ENCODE peak calls at places on chromosomes 12 and 14, in seven cellular contexts. O, N, K, A, D, U and G are unnamed samples. For H3K4me1 and H3K27me3, the result is how much of the 10 kb centered on the place peaks cover.

GRCh38 chr12:124430491-124430890 is 135.6 kb downstream of the RFLNA start:
- DNase-seq in O (no peak), N (no peak), K (no peak), A (no peak), D (no peak), U (no peak), G (no peak)

GRCh38 chr12:56590237-56590830 is 39.8 kb downstream of the BAZ2A start:
- DNase-seq in O (no peak), N (no peak), K (no peak), A (peak), D (no peak), U (no peak), G (no peak)

GRCh38 chr12:124680863-124681778 is 113.7 kb upstream of the NCOR2 start:
- DNase-seq in O (peak), N (no peak), K (peak), A (no peak), D (no peak), U (peak), G (no peak)

GRCh38 chr12:22598763-22599161 is 26.2 kb upstream of the ETNK1 start:
- DNase-seq in O (no peak), N (no peak), K (no peak), A (no peak), D (no peak), U (no peak), G (no peak)

GRCh38 chr12:30533518-30533917 is 162.2 kb downstream of the IPO8 start:
- DNase-seq in O (no peak), N (no peak), K (no peak), A (no peak), D (no peak), U (no peak), G (no peak)

GRCh38 chr14:69493791-69494190 is 9.3 kb downstream of the PLEKHD1 start:
- DNase-seq in O (no peak), N (no peak), K (no peak), A (no peak), D (no peak), U (no peak), G (no peak)

GRCh38 chr14:104277416-104278213 is 139.2 kb downstream of the KIF26A start:
- DNase-seq in O (no peak), N (peak), K (no peak), A (no peak), D (no peak), U (peak), G (no peak)

GRCh38 chr12:66708704-66709443 is 30.0 kb upstream of the GRIP1 start:
- DNase-seq in O (no peak), N (no peak), K (no peak), A (peak), D (no peak), U (no peak), G (no peak)

GRCh38 chr12:11661491-11662085 is 12.1 kb downstream of the ETV6 start:
- DNase-seq in O (no peak), N (no peak), K (no peak), A (no peak), D (no peak), U (no peak), G (no peak)

GRCh38 chr14:70793637-70794036 is 15.7 kb downstream of the MAP3K9 start:
- DNase-seq in O (no peak), N (no peak), K (no peak), A (no peak), D (no peak), U (no peak), G (no peak)

GRCh38 chr14:94031880-94032279 is 5.7 kb downstream of the OTUB2 start:
- DNase-seq in O (no peak), N (no peak), K (no peak), A (no peak), D (no peak), U (no peak), G (no peak)

GRCh38 chr12:122368361-122369073 is 54.0 kb downstream of the CLIP1 start:
- DNase-seq in O (no peak), N (no peak), K (no peak), A (peak), D (no peak), U (no peak), G (no peak)

GRCh38 chr12:122362758-122363157 is 59.7 kb downstream of the CLIP1 start:
- DNase-seq in O (no peak), N (no peak), K (no peak), A (no peak), D (no peak), U (no peak), G (no peak)

GRCh38 chr12:122371475-122372045 is 50.9 kb downstream of the CLIP1 start:
- DNase-seq in O (no peak), N (no peak), K (no peak), A (no peak), D (no peak), U (no peak), G (no peak)

GRCh38 chr12:122363782-122364181 is 58.7 kb downstream of the CLIP1 start:
- DNase-seq in O (peak), N (no peak), K (no peak), A (no peak), D (no peak), U (no peak), G (no peak)

DNA sequence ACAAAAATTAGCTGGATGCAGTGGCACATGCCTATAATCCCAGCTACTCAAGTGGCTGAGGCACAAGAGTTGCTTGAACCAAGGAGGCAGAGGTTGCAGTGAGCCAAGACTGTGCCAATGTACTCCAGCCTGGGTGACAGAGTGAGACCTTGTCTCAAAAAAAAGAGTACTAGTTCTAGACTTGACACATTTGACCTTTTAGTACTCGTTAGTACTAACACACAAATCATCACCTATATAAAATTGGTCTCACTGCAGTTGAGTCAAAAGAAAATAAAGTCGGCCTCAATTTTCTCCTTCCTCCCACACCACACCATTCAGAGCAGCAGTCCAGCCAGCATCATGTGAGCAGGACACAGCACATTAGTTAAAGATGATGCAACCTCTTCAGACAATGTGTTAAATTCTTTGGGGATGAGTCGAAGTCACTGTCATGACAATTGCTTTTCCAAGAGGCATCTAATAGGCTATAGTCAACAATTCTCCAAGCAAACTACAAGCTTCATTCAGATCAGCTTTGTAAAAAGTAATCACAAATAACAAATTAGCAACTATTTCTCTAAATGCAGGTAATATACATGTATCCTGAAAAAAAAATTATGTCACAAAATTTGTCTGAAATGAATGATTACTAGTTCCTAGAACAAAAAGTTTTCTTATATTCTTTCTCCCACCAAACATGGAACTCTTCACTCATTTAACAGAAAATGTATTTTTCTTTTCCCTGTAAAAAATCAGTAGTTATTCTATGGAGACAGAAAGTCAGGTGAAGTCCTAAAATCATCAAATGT is 55.6 kb downstream of the CLIP1 start:
- DNase-seq in O (peak), N (no peak), K (no peak), A (peak), D (no peak), U (no peak), G (no peak)
- H3K4me1 ChIP-seq in O (under half), N (under half), K (under half), A (under half), D (under half), U (under half), G (under half)

GRCh38 chr14:97388408-97388807 is 591.2 kb downstream of the VRK1 start:
- DNase-seq in O (no peak), N (no peak), K (no peak), A (no peak), D (no peak), U (no peak), G (no peak)
- H3K27me3 ChIP-seq in O (under half), N (under half), K (under half), A (under half), D (under half), U (under half), G (under half)

DNA sequence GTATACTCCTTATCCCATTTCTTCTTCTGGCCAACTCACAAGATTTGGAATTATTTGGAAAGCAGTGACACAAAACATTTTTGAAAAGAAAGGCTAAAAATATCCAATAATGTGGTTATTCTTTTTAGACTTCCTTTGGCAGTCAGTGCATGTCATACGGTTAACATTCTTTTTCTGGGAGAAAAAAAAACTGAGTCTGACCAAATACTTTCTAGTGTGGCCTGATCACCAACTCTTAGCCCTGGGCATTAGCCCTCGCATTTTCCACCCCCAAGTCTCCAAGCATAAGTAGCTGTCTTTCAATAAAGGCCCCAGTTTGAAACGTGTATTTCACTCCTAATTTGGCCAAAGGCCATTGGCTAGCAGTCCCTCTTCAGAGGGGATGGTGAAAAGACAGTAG is 5.9 kb downstream of the RASSF3 start:
- DNase-seq in O (no peak), N (no peak), K (no peak), A (no peak), D (no peak), U (no peak), G (no peak)
- H3K4me1 ChIP-seq in O (under half), N (under half), K (half or more), A (under half), D (half or more), U (under half), G (under half)

DNA sequence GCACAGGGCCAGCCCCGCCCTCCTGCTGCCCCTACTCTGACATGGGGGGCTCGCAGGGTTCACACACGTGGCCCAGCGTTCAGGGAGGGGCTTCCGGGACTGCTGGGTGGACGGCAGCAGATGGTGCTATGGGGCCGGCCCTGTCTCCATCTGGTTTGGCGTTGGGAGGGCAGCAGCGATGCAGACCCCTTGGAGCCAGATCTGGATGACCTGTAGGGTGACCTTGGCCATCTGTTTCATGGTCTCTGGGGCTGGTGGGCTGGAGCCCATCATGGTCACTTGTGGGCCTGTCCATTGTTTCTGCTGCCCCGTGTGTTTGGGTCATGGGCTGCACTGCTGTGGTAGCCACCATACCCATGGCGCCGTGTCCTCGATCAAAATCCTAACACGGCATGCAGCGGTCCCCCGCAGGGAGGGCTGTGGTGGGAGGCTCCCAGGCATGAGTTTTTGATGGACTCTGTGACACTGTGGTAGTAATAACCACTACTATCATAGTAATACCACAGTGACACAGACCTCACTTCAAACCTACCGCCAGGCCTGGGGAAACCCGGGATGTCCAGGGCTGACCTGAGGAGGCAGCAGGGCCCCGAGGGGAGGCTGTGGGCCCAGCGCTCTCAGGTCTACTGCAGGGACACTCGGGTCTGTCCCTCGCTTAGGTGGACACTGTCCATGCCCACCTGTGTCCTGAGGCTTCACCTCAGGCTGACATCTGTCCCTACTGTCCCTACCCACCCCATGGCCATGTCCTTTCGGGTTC is 359.4 kb downstream of the TMEM121 start:
- DNase-seq in O (peak), N (no peak), K (no peak), A (no peak), D (no peak), U (peak), G (no peak)
- H3K27me3 ChIP-seq in O (under half), N (under half), K (under half), A (under half), D (under half), U (under half), G (under half)

GRCh38 chr12:108820700-108821406 is 36.5 kb downstream of the SSH1 start:
- DNase-seq in O (no peak), N (no peak), K (no peak), A (no peak), D (no peak), U (no peak), G (no peak)
- H3K4me1 ChIP-seq in O (under half), N (under half), K (under half), A (under half), D (under half), U (under half), G (under half)

DNA sequence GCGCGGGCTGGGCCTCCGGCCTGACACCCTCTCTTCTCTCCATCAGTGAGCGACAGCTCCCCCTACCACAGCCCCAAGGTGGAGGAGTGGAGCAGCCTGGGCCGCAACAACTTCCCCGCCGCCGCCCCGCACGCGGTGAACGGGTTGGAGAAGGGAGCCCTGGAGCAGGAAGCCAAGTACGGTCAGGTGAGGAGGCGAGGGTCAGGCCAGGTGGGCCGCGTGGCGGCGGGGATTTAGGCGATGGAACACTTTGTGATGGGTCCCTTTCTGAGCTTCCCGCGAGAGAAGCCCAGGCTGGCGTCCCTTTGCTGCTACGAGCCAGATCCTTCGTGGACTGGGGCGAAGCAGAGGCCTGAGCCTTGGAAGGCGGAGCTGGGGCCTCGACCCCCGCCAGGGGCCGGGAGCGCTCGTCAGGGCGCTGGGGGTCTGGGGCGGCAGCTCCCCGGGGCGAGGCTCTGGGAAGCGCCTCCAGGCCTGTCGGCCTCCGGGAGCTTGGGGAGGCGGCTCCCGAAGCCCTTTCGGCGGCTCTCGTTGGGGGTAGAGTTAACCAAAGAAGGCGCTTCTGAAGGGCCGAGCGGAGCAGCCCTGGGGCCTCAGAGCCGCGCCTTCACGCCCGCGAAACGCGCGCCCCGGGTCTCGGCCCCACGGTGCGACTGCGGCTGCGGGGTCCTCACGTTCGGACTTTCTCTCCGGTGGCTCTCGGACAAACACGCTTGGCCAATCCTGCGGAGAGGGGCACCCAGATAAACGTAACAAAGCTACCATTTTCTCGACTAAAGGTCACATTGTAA is 5.0 kb downstream of the PAX9 start:
- DNase-seq in O (no peak), N (no peak), K (no peak), A (no peak), D (no peak), U (no peak), G (no peak)
- H3K27me3 ChIP-seq in O (half or more), N (half or more), K (under half), A (under half), D (under half), U (half or more), G (under half)